ENCODE peak calls at places on chromosomes 2 and 18, in six cellular contexts. R is trophoblast cell, V is neuronal stem cell, C is mesenchymal stem cell, A is IMR-90, W is H1. G is an unnamed sample. For H3K36me3, the result is how much of the 10 kb centered on the place peaks cover.

GRCh38 chr2:32946314-32947075 is at the start of gene LTBP1:
- DNase-seq in W (no peak), R (peak), C (peak), A (peak), V (peak), G (peak)

GRCh38 chr2:239276813-239277193 is 124.0 kb downstream of the HDAC4 start:
- DNase-seq in C (no peak), V (no peak), W (no peak), A (no peak), R (no peak), G (no peak)

GRCh38 chr18:33755918-33756590 is 178.0 kb downstream of the ASXL3 start:
- DNase-seq in V (no peak), C (peak), W (peak), R (peak), A (peak), G (peak)

GRCh38 chr2:71422786-71423185 is 30.6 kb upstream of the DYSF start:
- DNase-seq in C (no peak), R (no peak), A (no peak), W (no peak), V (no peak), G (no peak)

GRCh38 chr2:171985076-171985475 is 14.7 kb upstream of the METAP1D start:
- DNase-seq in W (no peak), C (no peak), V (no peak), A (peak), R (peak), G (no peak)

GRCh38 chr2:190361572-190361971 is 18.2 kb downstream of the INPP1 start:
- DNase-seq in W (no peak), C (no peak), V (no peak), R (no peak), A (no peak), G (no peak)

GRCh38 chr2:213034578-213034977 is 116.8 kb downstream of the IKZF2 start:
- DNase-seq in W (no peak), C (no peak), V (no peak), R (no peak), A (no peak), G (no peak)

GRCh38 chr2:218576854-218577253 is 8.2 kb downstream of the CNOT9 start:
- DNase-seq in R (no peak), C (no peak), V (no peak), A (no peak), W (no peak), G (no peak)

GRCh38 chr2:25632396-25632795 is 41.0 kb downstream of the DTNB start:
- DNase-seq in W (no peak), C (no peak), V (no peak), A (no peak), R (no peak), G (no peak)

GRCh38 chr2:43241558-43241957 is 15.2 kb upstream of the ZFP36L2 start:
- DNase-seq in R (no peak), W (no peak), C (no peak), A (no peak), V (no peak), G (no peak)

GRCh38 chr2:37984589-37984988 is 59.5 kb downstream of the RMDN2 start:
- DNase-seq in V (no peak), C (peak), A (peak), W (no peak), R (no peak), G (peak)

GRCh38 chr2:108944601-108945241 is 44.3 kb downstream of the EDAR start:
- DNase-seq in W (no peak), A (peak), R (no peak), C (no peak), V (no peak), G (peak)

GRCh38 chr2:239814917-239815637 is 210.1 kb downstream of the NDUFA10 start:
- DNase-seq in V (no peak), C (no peak), R (no peak), W (no peak), A (no peak), G (no peak)

GRCh38 chr2:202976809-202977208 is 37.9 kb upstream of the NBEAL1 start:
- DNase-seq in A (no peak), C (no peak), R (no peak), W (no peak), V (no peak), G (no peak)

GRCh38 chr2:85584857-85585780 is 888 bp downstream of the VAMP5 start:
- DNase-seq in A (peak), V (no peak), C (peak), W (no peak), R (peak), G (peak)

DNA sequence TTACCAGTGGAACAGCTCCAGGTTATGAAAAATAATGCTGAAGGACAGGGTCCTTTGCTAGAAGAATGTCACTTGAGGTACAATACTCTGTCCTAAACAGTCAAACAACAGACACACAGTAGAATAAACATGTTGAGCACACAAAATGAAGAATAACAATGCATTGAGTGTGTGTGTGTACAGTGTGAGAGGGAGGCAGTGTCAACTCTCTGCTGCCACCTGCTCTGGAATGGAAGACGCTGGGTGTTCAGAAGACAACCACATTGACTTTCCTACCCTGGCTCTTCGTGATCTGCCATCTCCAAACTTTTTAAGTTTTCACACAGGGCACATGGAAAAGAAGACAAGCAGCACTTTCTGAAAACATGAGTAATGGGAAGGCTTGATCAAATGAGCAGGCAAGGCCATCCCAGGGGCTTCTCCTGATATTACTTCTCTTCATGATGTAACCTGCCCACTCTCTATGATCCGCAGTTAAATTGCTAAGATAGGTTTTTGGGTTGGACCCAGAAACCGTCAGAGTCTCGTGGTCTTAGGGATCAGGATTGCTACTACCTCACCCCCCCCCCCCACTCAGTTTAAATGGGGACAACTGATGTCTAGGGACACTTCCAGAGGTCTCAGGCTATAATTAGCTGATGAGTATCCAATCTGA is 533.2 kb upstream of the TNP1 start:
- DNase-seq in C (no peak), W (no peak), R (no peak), V (no peak), A (peak), G (no peak)
- H3K27ac ChIP-seq in C (no peak), W (no peak), R (no peak), V (no peak), A (peak), G (no peak)

GRCh38 chr2:23198316-23199114 is 186.5 kb upstream of the KLHL29 start:
- DNase-seq in R (no peak), W (no peak), C (no peak), V (no peak), A (no peak), G (no peak)

GRCh38 chr2:23200460-23201113 is 184.4 kb upstream of the KLHL29 start:
- DNase-seq in A (no peak), R (peak), V (no peak), W (no peak), C (no peak), G (no peak)

GRCh38 chr2:23200056-23200455 is 184.9 kb upstream of the KLHL29 start:
- DNase-seq in V (no peak), R (no peak), C (no peak), A (no peak), W (no peak), G (no peak)

GRCh38 chr2:23203383-23203782 is 181.6 kb upstream of the KLHL29 start:
- DNase-seq in V (no peak), C (peak), R (no peak), W (no peak), A (no peak), G (no peak)

DNA sequence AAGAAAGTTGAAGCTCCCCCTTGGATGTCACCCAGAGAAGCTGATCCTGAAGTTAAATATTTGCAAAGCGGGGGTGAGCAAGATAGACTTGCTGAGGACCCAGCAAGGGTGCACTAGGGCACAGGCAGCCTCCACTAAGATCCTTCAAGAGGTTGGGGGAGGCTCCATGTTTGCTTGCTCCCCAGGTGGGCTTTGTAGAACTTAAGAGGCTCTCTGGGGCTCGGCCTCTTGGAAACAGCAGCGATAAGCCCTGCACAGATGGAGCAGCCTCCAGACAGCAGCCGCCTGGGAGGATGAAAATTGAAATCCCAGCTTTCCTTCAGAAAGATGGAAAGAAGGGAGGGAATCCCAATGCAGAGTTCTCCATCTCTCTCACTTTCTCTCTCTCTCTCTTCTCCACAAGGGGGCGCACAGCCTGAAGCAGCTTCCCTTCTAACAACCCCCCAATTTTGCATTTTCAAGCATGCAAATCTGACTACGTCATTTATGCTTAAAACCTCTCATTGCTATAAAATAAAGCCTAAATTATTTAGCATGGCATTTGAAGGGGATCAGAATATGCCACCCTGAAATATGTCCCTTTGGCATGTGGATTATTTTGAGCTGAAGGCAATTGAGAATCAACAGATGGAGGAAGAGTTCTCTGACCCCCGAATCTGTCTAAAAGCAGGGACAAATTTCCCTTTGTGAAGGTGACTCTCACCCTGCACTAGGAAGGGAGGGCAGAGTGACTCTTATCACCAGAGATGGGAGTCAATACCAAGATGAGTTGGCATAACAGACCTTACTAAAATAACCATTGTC is 185.7 kb upstream of the KLHL29 start:
- DNase-seq in C (peak), R (no peak), W (no peak), V (no peak), A (peak), G (peak)
- H2BK120ac ChIP-seq in C (no peak), R (no peak), W (no peak), V (no peak), A (no peak), G (no peak)

DNA sequence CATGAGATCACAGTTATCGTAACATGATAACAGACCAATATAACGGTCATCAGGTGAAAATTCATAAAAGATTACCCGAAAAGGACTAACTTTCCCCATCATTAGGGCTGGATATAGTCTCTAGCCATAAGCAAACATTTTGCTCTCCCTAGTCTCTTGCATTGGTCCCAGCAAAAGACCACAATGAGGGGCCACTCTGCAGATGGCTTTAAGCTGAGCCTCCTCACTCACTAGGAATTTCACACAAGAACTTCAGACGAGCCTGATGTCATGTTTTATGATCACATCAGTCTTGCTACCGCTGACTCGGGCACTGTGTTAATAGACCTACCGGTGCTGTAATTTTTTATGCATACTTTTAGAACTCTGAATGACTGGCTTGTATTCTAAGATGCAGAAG is 35.2 kb downstream of the STK17B start:
- DNase-seq in A (no peak), C (no peak), W (no peak), R (no peak), V (no peak), G (peak)
- H3K36me3 ChIP-seq in A (under half), C (half or more), W (under half), R (under half), V (under half), G (under half)

GRCh38 chr2:149860276-149860921 is 272.8 kb upstream of the MMADHC start:
- DNase-seq in A (peak), V (no peak), R (no peak), W (no peak), C (peak), G (peak)
- H3K27ac ChIP-seq in A (no peak), V (no peak), R (no peak), W (no peak), C (no peak), G (no peak)

DNA sequence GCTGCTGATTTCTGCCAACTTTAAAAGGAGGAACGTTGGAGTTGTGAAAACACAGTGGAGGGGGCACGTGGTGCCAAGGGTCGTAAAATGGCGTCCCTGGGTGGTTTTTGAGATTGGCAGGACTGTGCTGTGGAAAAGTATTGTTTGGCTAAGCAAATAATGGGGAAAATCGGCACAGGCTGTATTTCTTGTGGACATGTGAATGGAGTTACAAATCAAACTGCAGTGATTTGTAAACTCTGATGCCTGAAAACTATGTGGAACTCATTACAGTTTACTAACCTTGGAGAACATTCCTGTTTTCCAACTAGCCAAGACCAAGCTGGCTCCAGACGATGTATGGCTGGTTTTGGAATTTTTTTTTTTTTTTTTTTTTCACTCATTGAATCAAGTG is 68.7 kb downstream of the KCTD1 start:
- DNase-seq in R (no peak), W (no peak), V (no peak), A (peak), C (no peak), G (no peak)
- H2BK120ac ChIP-seq in R (no peak), W (peak), V (no peak), A (peak), C (peak), G (no peak)

DNA sequence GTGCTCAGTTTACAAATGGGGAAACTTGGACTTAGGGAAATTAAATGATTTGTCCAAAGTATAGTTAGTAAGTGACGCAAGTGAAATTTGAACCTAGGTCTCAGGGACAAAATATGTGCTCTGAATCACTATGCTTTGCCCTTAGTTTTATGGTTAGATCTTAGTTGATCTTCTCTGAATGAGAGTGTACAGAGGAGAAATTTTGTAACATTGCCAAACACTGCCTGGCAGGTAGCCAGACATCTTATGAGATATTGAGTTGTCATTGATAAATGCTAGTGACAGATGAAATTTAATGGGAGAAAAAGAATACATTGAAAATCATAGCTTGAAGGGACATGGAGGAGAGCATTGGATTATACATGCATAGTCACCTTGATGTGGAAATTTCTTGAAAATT is 91.4 kb downstream of the GALNT1 start:
- DNase-seq in V (no peak), R (peak), W (no peak), C (no peak), A (peak), G (no peak)
- H3K36me3 ChIP-seq in V (under half), R (under half), W (under half), C (under half), A (under half), G (under half)

DNA sequence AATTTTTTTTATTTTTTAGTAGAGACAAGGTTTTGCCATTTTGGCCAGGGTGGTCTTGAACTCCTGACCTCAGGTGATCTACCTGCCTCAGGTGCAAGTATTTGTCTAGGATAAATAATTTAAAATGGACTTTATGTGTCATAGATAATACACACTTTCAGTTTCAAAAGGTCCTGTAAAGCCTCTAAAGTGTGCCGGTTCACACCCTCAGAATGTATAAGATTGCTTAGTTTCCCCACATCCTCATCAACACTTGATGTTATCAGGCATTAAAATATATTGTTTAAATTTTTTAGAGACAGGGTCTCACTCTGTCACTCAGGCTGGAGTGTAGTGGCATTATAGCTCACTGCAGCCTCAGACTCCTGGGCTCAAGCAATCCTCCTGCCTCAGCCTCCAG is 170.5 kb downstream of the ANKRD44 start:
- DNase-seq in V (no peak), R (no peak), A (no peak), W (no peak), C (no peak), G (no peak)
- H3K27ac ChIP-seq in V (no peak), R (no peak), A (no peak), W (no peak), C (no peak), G (no peak)

GRCh38 chr18:61286867-61287266 is 46.4 kb upstream of the CDH20 start:
- DNase-seq in V (no peak), W (no peak), C (no peak), A (no peak), R (peak), G (no peak)

GRCh38 chr18:61292280-61292679 is 41.0 kb upstream of the CDH20 start:
- DNase-seq in C (no peak), W (no peak), V (no peak), A (no peak), R (no peak), G (no peak)

GRCh38 chr18:61285777-61286176 is 47.5 kb upstream of the CDH20 start:
- DNase-seq in W (no peak), A (no peak), V (no peak), C (no peak), R (no peak), G (no peak)

GRCh38 chr18:61295153-61295552 is 38.1 kb upstream of the CDH20 start:
- DNase-seq in W (no peak), V (no peak), C (no peak), A (no peak), R (no peak), G (no peak)

GRCh38 chr18:61290616-61291015 is 42.6 kb upstream of the CDH20 start:
- DNase-seq in A (no peak), C (no peak), V (no peak), W (no peak), R (peak), G (peak)
- H2BK120ac ChIP-seq in A (no peak), C (no peak), V (no peak), W (no peak), R (no peak), G (no peak)

GRCh38 chr2:182920089-182920488 is 53.7 kb upstream of the FRZB start:
- DNase-seq in R (no peak), W (no peak), A (no peak), V (no peak), C (no peak), G (no peak)

GRCh38 chr2:182918961-182919360 is 52.5 kb upstream of the FRZB start:
- DNase-seq in A (no peak), W (no peak), V (no peak), R (no peak), C (no peak), G (no peak)

GRCh38 chr2:182921234-182921633 is 54.8 kb upstream of the FRZB start:
- DNase-seq in C (peak), W (no peak), R (no peak), A (no peak), V (no peak), G (no peak)

GRCh38 chr2:182920631-182921056 is 54.2 kb upstream of the FRZB start:
- DNase-seq in V (no peak), A (no peak), W (no peak), R (no peak), C (peak), G (no peak)

GRCh38 chr2:182924311-182924710 is 57.9 kb upstream of the FRZB start:
- DNase-seq in C (peak), R (no peak), W (no peak), A (peak), V (no peak), G (no peak)
- H3K36me3 ChIP-seq in C (half or more), R (under half), W (half or more), A (under half), V (under half), G (under half)